ENCODE peak calls at places on chromosomes 1 and 21, in eight cellular contexts. P, D, J, Z, I, N, S and A are unnamed samples. For H3K27me3, the result is how much of the 10 kb centered on the place peaks cover.

GRCh38 chr1:73781257-73781656 is 416.7 kb downstream of the LRRIQ3 start:
- DNase-seq in P (no peak), D (peak), J (no peak), Z (no peak), I (no peak), N (no peak), S (no peak), A (no peak)

GRCh38 chr1:156942176-156942575 is 21.7 kb downstream of the LRRC71 start:
- DNase-seq in P (no peak), D (no peak), J (no peak), Z (no peak), I (no peak), N (no peak), S (no peak), A (no peak)

GRCh38 chr1:43206721-43207228 is 34.6 kb downstream of the CFAP57 start:
- DNase-seq in P (no peak), D (peak), J (no peak), Z (peak), I (no peak), N (no peak), S (no peak), A (no peak)

GRCh38 chr1:245788269-245788668 is 633.5 kb downstream of the KIF26B start:
- DNase-seq in P (no peak), D (peak), J (no peak), Z (no peak), I (no peak), N (no peak), S (no peak), A (no peak)

GRCh38 chr21:32592929-32593502 is 7.7 kb upstream of the TCP10L start:
- DNase-seq in P (no peak), D (no peak), J (no peak), Z (no peak), I (no peak), N (peak), S (no peak), A (no peak)

GRCh38 chr1:39061951-39062350 is 35.8 kb downstream of the NDUFS5 start:
- DNase-seq in P (no peak), D (no peak), J (no peak), Z (no peak), I (no peak), N (no peak), S (peak), A (no peak)

GRCh38 chr1:18530567-18531502 is 50.1 kb downstream of the KLHDC7A start:
- DNase-seq in P (no peak), D (no peak), J (no peak), Z (no peak), I (no peak), N (peak), S (no peak), A (no peak)

GRCh38 chr1:26025060-26025459 is 3.5 kb downstream of the EXTL1 start:
- DNase-seq in P (no peak), D (no peak), J (no peak), Z (no peak), I (no peak), N (no peak), S (no peak), A (no peak)

GRCh38 chr21:33977721-33978369 is 62.2 kb upstream of the ATP5PO start:
- DNase-seq in P (no peak), D (no peak), J (no peak), Z (no peak), I (no peak), N (no peak), S (no peak), A (no peak)

GRCh38 chr1:242523968-242524570 is 428 bp downstream of the PLD5 start:
- DNase-seq in P (no peak), D (peak), J (no peak), Z (peak), I (no peak), N (peak), S (peak), A (no peak)

GRCh38 chr1:32693455-32694174 is 9.0 kb downstream of the SYNC start:
- DNase-seq in P (no peak), D (no peak), J (no peak), Z (no peak), I (no peak), N (peak), S (no peak), A (no peak)
- H3K27me3 ChIP-seq in P (under half), D (under half), J (under half), Z (under half), I (under half), N (under half), S (under half), A (under half)

GRCh38 chr21:42358937-42359336 is 7.4 kb downstream of the TFF1 start:
- DNase-seq in P (no peak), D (no peak), J (no peak), Z (no peak), I (no peak), N (peak), S (peak), A (no peak)
- H3K27ac ChIP-seq in P (no peak), D (no peak), J (no peak), Z (no peak), I (no peak), N (no peak), S (no peak), A (no peak)

GRCh38 chr1:203304391-203304918 is 864 bp upstream of the BTG2 start:
- DNase-seq in P (no peak), D (no peak), J (no peak), Z (peak), I (no peak), N (no peak), S (no peak), A (no peak)
- H3K27me3 ChIP-seq in P (under half), D (under half), J (under half), Z (under half), I (under half), N (under half), S (under half), A (under half)

GRCh38 chr1:3313579-3313955 is 140.9 kb upstream of the ARHGEF16 start:
- DNase-seq in P (no peak), D (peak), J (no peak), Z (peak), I (peak), N (no peak), S (no peak), A (no peak)

GRCh38 chr1:3317456-3317855 is 137.0 kb upstream of the ARHGEF16 start:
- DNase-seq in P (no peak), D (no peak), J (no peak), Z (peak), I (no peak), N (no peak), S (no peak), A (no peak)

GRCh38 chr1:3314561-3315271 is 139.7 kb upstream of the ARHGEF16 start:
- DNase-seq in P (no peak), D (peak), J (no peak), Z (peak), I (no peak), N (no peak), S (no peak), A (no peak)

GRCh38 chr1:3315991-3316943 is 138.2 kb upstream of the ARHGEF16 start:
- DNase-seq in P (peak), D (no peak), J (peak), Z (peak), I (no peak), N (no peak), S (no peak), A (no peak)

DNA sequence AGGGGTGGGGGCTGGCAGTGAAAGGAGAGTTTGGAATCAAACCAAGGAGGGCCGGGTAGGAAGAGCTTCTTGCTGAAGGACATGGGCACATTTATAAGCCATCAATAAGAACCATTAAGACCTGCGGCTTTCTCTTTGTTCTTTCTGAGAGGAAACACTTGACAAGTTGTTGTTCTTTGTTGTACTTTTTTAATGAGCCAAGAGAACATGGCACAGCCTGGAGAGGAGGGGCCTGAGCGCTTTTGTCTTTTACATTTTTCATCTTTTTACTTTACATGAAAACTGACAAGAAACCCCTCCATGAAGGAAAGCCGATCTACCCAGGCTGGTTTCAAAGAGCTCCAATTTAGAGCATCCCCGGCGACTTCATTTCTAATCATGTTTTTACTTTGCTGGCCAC is 139.1 kb upstream of the ARHGEF16 start:
- DNase-seq in P (no peak), D (no peak), J (no peak), Z (peak), I (no peak), N (no peak), S (no peak), A (no peak)
- H3K27ac ChIP-seq in P (no peak), D (no peak), J (no peak), Z (no peak), I (no peak), N (peak), S (no peak), A (no peak)